ENCODE peak calls at places on chromosomes 13 and 19, in eight cellular contexts. I, O, U, X, W, A, N and Y are unnamed samples.

GRCh38 chr13:43303040-43303729 is 279.8 kb downstream of the DNAJC15 start:
- DNase-seq in X (peak), N (peak), O (peak), W (peak), A (peak), I (no peak), U (peak), Y (peak)

GRCh38 chr13:106418556-106418955 is 116.9 kb downstream of the EFNB2 start:
- DNase-seq in I (no peak), O (no peak), X (no peak), N (no peak), W (no peak), A (no peak), U (peak), Y (no peak)

GRCh38 chr13:77002590-77003190 is 10.8 kb downstream of the CLN5 start:
- DNase-seq in O (no peak), W (no peak), X (peak), U (peak), I (no peak), A (no peak), N (peak), Y (no peak)

GRCh38 chr19:49488046-49488862 is 846 bp downstream of the RPL13A start:
- DNase-seq in U (peak), I (no peak), O (no peak), A (peak), N (no peak), W (no peak), X (no peak), Y (no peak)

GRCh38 chr19:53907193-53907581 is 1.9 kb upstream of the CACNG7 start:
- DNase-seq in O (no peak), I (no peak), U (no peak), A (no peak), X (no peak), N (no peak), W (no peak), Y (no peak)

GRCh38 chr13:60511637-60512036 is 114.6 kb downstream of the TDRD3 start:
- DNase-seq in N (no peak), O (no peak), I (no peak), A (no peak), U (no peak), W (no peak), X (no peak), Y (no peak)

GRCh38 chr13:46170687-46171086 is 11.3 kb downstream of the LCP1 start:
- DNase-seq in U (no peak), O (no peak), W (no peak), X (no peak), N (no peak), A (no peak), I (no peak), Y (no peak)

GRCh38 chr13:52784591-52785340 is 45.1 kb upstream of the CNMD start:
- DNase-seq in A (no peak), O (no peak), X (no peak), N (no peak), U (no peak), I (no peak), W (no peak), Y (no peak)

GRCh38 chr13:62212246-62212645 is 796.6 kb upstream of the PCDH20 start:
- DNase-seq in A (no peak), O (no peak), W (no peak), X (no peak), N (no peak), U (no peak), I (no peak), Y (no peak)

GRCh38 chr19:35380450-35381124 is 9.7 kb downstream of the GPR42 start:
- DNase-seq in N (no peak), U (no peak), A (no peak), O (no peak), X (no peak), W (no peak), I (no peak), Y (no peak)

GRCh38 chr19:15790096-15790495 is 2.6 kb downstream of the OR10H5 start:
- DNase-seq in U (no peak), X (no peak), W (no peak), I (no peak), A (no peak), O (no peak), N (no peak), Y (no peak)

GRCh38 chr19:51166846-51167490 is 24.9 kb downstream of the SIGLEC7 start:
- DNase-seq in A (no peak), X (no peak), U (no peak), N (no peak), O (no peak), I (no peak), W (peak), Y (no peak)

GRCh38 chr13:99677388-99677951 is 176.2 kb downstream of the TM9SF2 start:
- DNase-seq in I (no peak), N (peak), O (no peak), W (no peak), A (no peak), U (no peak), X (no peak), Y (no peak)

GRCh38 chr13:45604892-45605291 is 10.6 kb downstream of the ERICH6B start:
- DNase-seq in I (no peak), A (no peak), W (no peak), U (no peak), O (no peak), X (no peak), N (no peak), Y (no peak)